ENCODE peak calls at places on chromosomes 13 and 19, in nine cellular contexts. Q, J, G, V, H, I, M, D and W are unnamed samples. For H3K36me3, the result is how much of the 10 kb centered on the place peaks cover.

GRCh38 chr13:110201114-110201513 is 105.8 kb downstream of the COL4A1 start:
- DNase-seq in Q (no peak), J (no peak), G (no peak), V (no peak), H (no peak), I (no peak), M (no peak), D (no peak), W (no peak)

GRCh38 chr19:30512748-30513389 is 140.7 kb downstream of the ZNF536 start:
- DNase-seq in Q (no peak), J (no peak), G (no peak), V (no peak), H (no peak), I (peak), M (no peak), D (no peak), W (no peak)

GRCh38 chr13:99733346-99733745 is 232.1 kb downstream of the TM9SF2 start:
- DNase-seq in Q (no peak), J (no peak), G (no peak), V (no peak), H (no peak), I (no peak), M (no peak), D (no peak), W (no peak)

GRCh38 chr19:54606230-54606629 is 12.8 kb downstream of the LILRA1 start:
- DNase-seq in Q (no peak), J (no peak), G (no peak), V (peak), H (no peak), I (no peak), M (no peak), D (no peak), W (no peak)

GRCh38 chr19:4071610-4072009 is 4.9 kb upstream of the ZBTB7A start:
- DNase-seq in Q (no peak), J (no peak), G (no peak), V (no peak), H (no peak), I (no peak), M (no peak), D (no peak), W (no peak)

GRCh38 chr13:91126806-91127205 is 220.7 kb upstream of the MIR17HG start:
- DNase-seq in Q (no peak), J (no peak), G (no peak), V (no peak), H (no peak), I (peak), M (peak), D (no peak), W (no peak)

GRCh38 chr13:51584731-51585191 is 499 bp downstream of the WDFY2 start:
- DNase-seq in Q (peak), J (peak), G (peak), V (no peak), H (peak), I (peak), M (peak), D (peak), W (no peak)

GRCh38 chr13:40665754-40666057 is 735 bp downstream of the FOXO1 start:
- DNase-seq in Q (no peak), J (no peak), G (no peak), V (no peak), H (no peak), I (no peak), M (no peak), D (no peak), W (no peak)

GRCh38 chr13:51675385-51675784 is 91.1 kb downstream of the WDFY2 start:
- DNase-seq in Q (no peak), J (no peak), G (no peak), V (no peak), H (no peak), I (peak), M (no peak), D (no peak), W (no peak)

GRCh38 chr13:51826606-51827005 is 18.4 kb downstream of the TMEM272 start:
- DNase-seq in Q (no peak), J (no peak), G (no peak), V (no peak), H (no peak), I (peak), M (peak), D (no peak), W (no peak)

GRCh38 chr19:30669329-30670010 is 297.3 kb downstream of the ZNF536 start:
- DNase-seq in Q (no peak), J (peak), G (peak), V (no peak), H (peak), I (no peak), M (peak), D (no peak), W (no peak)

GRCh38 chr19:50567052-50567841 is 988 bp downstream of the LRRC4B start:
- DNase-seq in Q (no peak), J (no peak), G (peak), V (no peak), H (no peak), I (no peak), M (no peak), D (no peak), W (no peak)

GRCh38 chr13:80664930-80665329 is 324.0 kb upstream of the SPRY2 start:
- DNase-seq in Q (no peak), J (no peak), G (no peak), V (no peak), H (no peak), I (no peak), M (peak), D (no peak), W (no peak)

GRCh38 chr19:22607653-22608430 is 26.3 kb upstream of the ZNF492 start:
- DNase-seq in Q (no peak), J (no peak), G (no peak), V (no peak), H (no peak), I (no peak), M (no peak), D (no peak), W (no peak)

GRCh38 chr19:7751157-7751783 is 3.9 kb upstream of the CD209 start:
- DNase-seq in Q (no peak), J (no peak), G (no peak), V (peak), H (no peak), I (peak), M (no peak), D (no peak), W (no peak)

GRCh38 chr13:35722438-35723060 is 246.1 kb upstream of the MAB21L1 start:
- DNase-seq in Q (no peak), J (no peak), G (no peak), V (no peak), H (no peak), I (no peak), M (no peak), D (no peak), W (no peak)

GRCh38 chr13:73952683-73953082 is 181.5 kb downstream of the KLF12 start:
- DNase-seq in Q (no peak), J (no peak), G (no peak), V (no peak), H (no peak), I (no peak), M (no peak), D (no peak), W (no peak)

GRCh38 chr13:105202384-105202783 is 1333.1 kb downstream of the EFNB2 start:
- DNase-seq in Q (no peak), J (no peak), G (peak), V (no peak), H (no peak), I (peak), M (peak), D (no peak), W (no peak)

GRCh38 chr19:53908106-53908932 is 759 bp upstream of the CACNG7 start:
- DNase-seq in Q (no peak), J (no peak), G (peak), V (no peak), H (no peak), I (peak), M (peak), D (no peak), W (no peak)

GRCh38 chr19:17565611-17566010 is 10.2 kb downstream of the COLGALT1 start:
- DNase-seq in Q (no peak), J (no peak), G (no peak), V (no peak), H (no peak), I (no peak), M (no peak), D (no peak), W (no peak)

GRCh38 chr13:42028113-42028799 is 20.2 kb upstream of the DGKH start:
- DNase-seq in Q (no peak), J (no peak), G (no peak), V (no peak), H (peak), I (no peak), M (no peak), D (no peak), W (no peak)

GRCh38 chr13:91652389-91652788 is 254.0 kb downstream of the GPC5 start:
- DNase-seq in Q (no peak), J (no peak), G (no peak), V (no peak), H (no peak), I (peak), M (no peak), D (no peak), W (no peak)

GRCh38 chr13:85864963-85865530 is 65.8 kb upstream of the SLITRK6 start:
- DNase-seq in Q (no peak), J (no peak), G (peak), V (no peak), H (no peak), I (peak), M (peak), D (no peak), W (no peak)

GRCh38 chr13:111116830-111117229 is 1.7 kb downstream of the ARHGEF7 start:
- DNase-seq in Q (no peak), J (no peak), G (no peak), V (no peak), H (no peak), I (no peak), M (peak), D (no peak), W (no peak)

GRCh38 chr19:49518033-49518432 is 5.6 kb downstream of the FCGRT start:
- DNase-seq in Q (no peak), J (no peak), G (no peak), V (no peak), H (no peak), I (no peak), M (no peak), D (no peak), W (no peak)

GRCh38 chr19:35528218-35529038 is at the start of gene SBSN:
- DNase-seq in Q (no peak), J (no peak), G (no peak), V (no peak), H (no peak), I (peak), M (peak), D (no peak), W (no peak)

GRCh38 chr19:55467236-55468053 is 2.9 kb upstream of the C19orf85 start:
- DNase-seq in Q (no peak), J (peak), G (peak), V (no peak), H (peak), I (no peak), M (peak), D (no peak), W (no peak)

GRCh38 chr13:21010621-21011020 is 50.8 kb downstream of the LATS2 start:
- DNase-seq in Q (no peak), J (no peak), G (no peak), V (no peak), H (no peak), I (no peak), M (no peak), D (no peak), W (no peak)

GRCh38 chr13:29171244-29171643 is 351.1 kb downstream of the MTUS2 start:
- DNase-seq in Q (no peak), J (no peak), G (no peak), V (no peak), H (no peak), I (no peak), M (no peak), D (no peak), W (no peak)

GRCh38 chr19:2188708-2189385 is 25.1 kb downstream of the DOT1L start:
- DNase-seq in Q (no peak), J (no peak), G (no peak), V (no peak), H (no peak), I (peak), M (no peak), D (no peak), W (no peak)

GRCh38 chr13:66200555-66200954 is 1029.6 kb downstream of the PCDH9 start:
- DNase-seq in Q (no peak), J (no peak), G (no peak), V (no peak), H (no peak), I (no peak), M (peak), D (no peak), W (no peak)

GRCh38 chr19:49213791-49214190 is 56.2 kb downstream of the TRPM4 start:
- DNase-seq in Q (no peak), J (no peak), G (no peak), V (no peak), H (no peak), I (no peak), M (no peak), D (no peak), W (no peak)

GRCh38 chr19:54159352-54160181 is at the start of gene LENG1:
- DNase-seq in Q (peak), J (peak), G (peak), V (peak), H (peak), I (peak), M (peak), D (peak), W (peak)

GRCh38 chr13:67043901-67044300 is 186.2 kb downstream of the PCDH9 start:
- DNase-seq in Q (no peak), J (no peak), G (peak), V (no peak), H (no peak), I (no peak), M (peak), D (no peak), W (no peak)

GRCh38 chr13:35127466-35127865 is 185.4 kb downstream of the NBEA start:
- DNase-seq in Q (no peak), J (no peak), G (no peak), V (no peak), H (no peak), I (no peak), M (no peak), D (no peak), W (no peak)

GRCh38 chr19:3618144-3618810 is 8.3 kb downstream of the CACTIN start:
- DNase-seq in Q (no peak), J (peak), G (peak), V (peak), H (peak), I (no peak), M (peak), D (peak), W (no peak)

GRCh38 chr13:28239374-28239773 is 101.0 kb downstream of the PAN3 start:
- DNase-seq in Q (no peak), J (no peak), G (no peak), V (no peak), H (no peak), I (no peak), M (peak), D (no peak), W (no peak)

GRCh38 chr19:3607398-3608078 is 863 bp upstream of the TBXA2R start:
- DNase-seq in Q (no peak), J (no peak), G (peak), V (no peak), H (no peak), I (no peak), M (peak), D (peak), W (no peak)

DNA sequence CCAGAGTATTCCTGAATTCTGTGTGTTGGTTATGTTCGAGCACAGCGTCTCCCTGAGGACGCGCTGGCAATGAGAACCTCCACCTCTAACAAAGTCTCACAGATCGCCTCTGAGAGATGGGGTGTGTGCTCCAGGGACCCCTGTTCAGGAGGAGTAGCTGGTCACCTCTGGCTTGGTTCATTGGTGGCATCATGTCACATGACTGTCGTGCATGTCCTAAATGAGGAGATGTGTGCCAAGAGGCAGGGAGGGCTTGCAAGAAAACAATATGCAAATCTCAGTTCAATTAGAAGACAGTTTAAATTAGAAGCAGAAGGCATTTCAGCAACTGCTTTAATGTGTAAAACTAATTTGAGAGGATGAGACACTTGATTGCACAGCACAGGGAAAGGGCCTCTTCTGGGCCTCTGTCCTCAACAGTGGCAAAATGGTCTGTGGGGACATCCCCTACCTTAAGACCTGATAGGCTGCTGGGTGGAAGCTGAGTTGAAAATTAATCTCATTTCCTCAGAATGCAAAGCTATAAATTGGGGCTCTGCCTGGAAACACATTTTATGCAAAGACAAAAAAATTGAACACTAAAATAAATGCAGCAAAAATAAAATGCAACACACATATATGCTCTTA is 54.6 kb downstream of the SPATA13 start:
- DNase-seq in Q (no peak), J (no peak), G (no peak), V (no peak), H (no peak), I (no peak), M (no peak), D (no peak), W (no peak)
- TF ChIP-seq CTCF in Q (no peak), J (no peak), G (no peak), V (no peak), H (no peak), I (no peak), M (no peak), D (no peak), W (no peak)

DNA sequence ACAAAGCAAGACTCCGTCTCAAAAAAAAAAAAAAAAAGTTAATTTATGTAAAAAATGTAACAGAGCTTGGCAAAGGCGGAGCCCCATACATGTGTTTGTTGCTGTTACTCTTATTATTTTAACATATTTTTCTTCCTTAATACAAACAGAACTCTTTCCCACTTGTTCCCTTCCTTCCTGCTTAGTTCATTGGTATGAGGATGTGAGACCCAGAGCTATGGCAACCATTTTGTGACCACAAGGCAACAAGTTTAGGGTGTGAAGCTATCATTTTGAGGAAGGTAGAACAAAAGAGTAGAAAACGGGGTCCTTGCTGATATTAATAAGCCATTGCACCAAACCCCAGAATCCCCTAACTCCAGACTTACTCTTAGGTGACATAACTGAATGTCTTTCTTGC is 5.4 kb downstream of the IFNL1 start:
- DNase-seq in Q (no peak), J (no peak), G (no peak), V (no peak), H (no peak), I (no peak), M (no peak), D (no peak), W (no peak)
- H3K36me3 ChIP-seq in Q (under half), J (under half), G (under half), V (under half), H (under half), I (under half), M (under half), D (under half), W (under half)

GRCh38 chr13:19927117-19927734 is 31.3 kb upstream of the ZMYM2 start:
- DNase-seq in Q (no peak), J (no peak), G (peak), V (no peak), H (no peak), I (peak), M (peak), D (no peak), W (no peak)
- H3K4me3 ChIP-seq in Q (no peak), J (no peak), G (no peak), V (no peak), H (no peak), I (no peak), M (no peak), D (no peak), W (no peak)

GRCh38 chr13:95222733-95223018 is 78.6 kb downstream of the ABCC4 start:
- DNase-seq in Q (no peak), J (no peak), G (no peak), V (no peak), H (no peak), I (no peak), M (no peak), D (no peak), W (no peak)
- TF ChIP-seq CTCF in Q (no peak), J (no peak), G (peak), V (peak), H (no peak), I (no peak), M (no peak), D (no peak), W (no peak)

GRCh38 chr13:113548778-113549621 is 35.6 kb upstream of the TFDP1 start:
- DNase-seq in Q (no peak), J (peak), G (no peak), V (no peak), H (peak), I (no peak), M (no peak), D (peak), W (no peak)
- H3K36me3 ChIP-seq in Q (under half), J (under half), G (under half), V (under half), H (under half), I (under half), M (under half), D (under half), W (under half)

GRCh38 chr19:20423381-20424207 is 142.0 kb downstream of the ZNF737 start:
- DNase-seq in Q (no peak), J (peak), G (peak), V (no peak), H (peak), I (peak), M (peak), D (no peak), W (no peak)

GRCh38 chr19:20422216-20422615 is 143.4 kb downstream of the ZNF737 start:
- DNase-seq in Q (no peak), J (no peak), G (peak), V (no peak), H (no peak), I (no peak), M (no peak), D (no peak), W (no peak)

DNA sequence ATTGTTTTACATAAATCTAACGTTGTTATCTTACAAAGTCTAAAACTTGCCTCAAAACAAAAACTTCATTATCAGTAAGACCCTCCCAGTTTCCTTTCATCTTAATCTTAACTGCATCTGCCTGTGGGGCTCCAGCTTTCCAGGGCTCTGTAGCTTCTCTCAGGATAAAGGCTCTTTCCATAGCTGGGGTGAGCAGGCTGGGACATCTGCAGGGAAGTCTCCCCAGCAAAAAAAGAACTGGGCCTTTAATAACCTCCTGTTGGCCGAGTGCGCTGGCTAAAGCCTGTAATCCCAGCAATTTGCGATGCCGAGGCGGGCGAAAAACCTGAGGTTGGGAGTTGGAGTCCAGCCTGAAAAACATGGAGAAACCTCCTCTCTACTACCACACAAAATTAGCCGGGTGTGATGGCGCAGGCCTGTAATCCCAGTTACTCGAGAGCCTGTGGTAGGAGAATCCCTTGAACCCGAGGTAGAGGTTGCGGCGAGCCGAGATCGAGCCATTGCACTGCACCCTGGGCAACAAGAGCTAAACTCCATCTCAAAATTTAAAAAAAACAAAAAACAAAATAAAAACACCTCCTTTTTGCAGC is 142.9 kb downstream of the ZNF737 start:
- DNase-seq in Q (no peak), J (no peak), G (peak), V (no peak), H (no peak), I (no peak), M (peak), D (no peak), W (no peak)
- H3K4me3 ChIP-seq in Q (peak), J (peak), G (peak), V (no peak), H (no peak), I (no peak), M (peak), D (no peak), W (no peak)